ENCODE peak calls at places on chromosomes 2 and 18, in four cellular contexts. Z is fibroblast of mammary gland, K is lower lobe of right lung, R is GM12865. Q is an unnamed sample.

GRCh38 chr18:63676526-63676925 is 14.8 kb upstream of the SERPINB3 start:
- DNase-seq in Z (peak), K (no peak), R (peak), Q (no peak)

GRCh38 chr2:39697480-39697879 is 31.8 kb downstream of the TMEM178A start:
- DNase-seq in Z (no peak), K (no peak), R (no peak), Q (no peak)

GRCh38 chr2:68135448-68136320 is 22.0 kb upstream of the PNO1 start:
- DNase-seq in Z (no peak), K (no peak), R (no peak), Q (no peak)

GRCh38 chr2:64846175-64846574 is 143.0 kb upstream of the SLC1A4 start:
- DNase-seq in Z (peak), K (no peak), R (no peak), Q (no peak)

GRCh38 chr2:50343157-50343821 is 688.6 kb downstream of the NRXN1 start:
- DNase-seq in Z (no peak), K (no peak), R (no peak), Q (no peak)

GRCh38 chr2:67896131-67896865 is 166.5 kb downstream of the C1D start:
- DNase-seq in Z (no peak), K (no peak), R (no peak), Q (no peak)

GRCh38 chr18:74316257-74317180 is 880 bp downstream of the C18orf63 start:
- DNase-seq in Z (peak), K (no peak), R (no peak), Q (no peak)

GRCh38 chr18:34092796-34093195 is 131.9 kb downstream of the NOL4 start:
- DNase-seq in Z (no peak), K (no peak), R (no peak), Q (no peak)

GRCh38 chr2:105078906-105079305 is 41.0 kb downstream of the MRPS9 start:
- DNase-seq in Z (peak), K (no peak), R (no peak), Q (no peak)

GRCh38 chr2:36468463-36469266 is 113.1 kb downstream of the CRIM1 start:
- DNase-seq in Z (peak), K (no peak), R (no peak), Q (no peak)

GRCh38 chr2:161992526-161992925 is 81.5 kb downstream of the DPP4 start:
- DNase-seq in Z (no peak), K (no peak), R (peak), Q (no peak)

GRCh38 chr2:120470041-120470716 is 124.2 kb downstream of the INHBB start:
- DNase-seq in Z (peak), K (peak), R (no peak), Q (no peak)

GRCh38 chr18:21490745-21491144 is 109.8 kb downstream of the ESCO1 start:
- DNase-seq in Z (no peak), K (no peak), R (no peak), Q (no peak)

GRCh38 chr2:58539973-58540372 is 298.8 kb upstream of the FANCL start:
- DNase-seq in Z (no peak), K (no peak), R (no peak), Q (no peak)

GRCh38 chr2:115908731-115909130 is 1466.3 kb downstream of the DPP10 start:
- DNase-seq in Z (no peak), K (no peak), R (no peak), Q (no peak)

GRCh38 chr2:98464772-98465310 is 20.2 kb downstream of the INPP4A start:
- DNase-seq in Z (no peak), K (no peak), R (peak), Q (no peak)

GRCh38 chr2:5560981-5561380 is 131.2 kb upstream of the SOX11 start:
- DNase-seq in Z (peak), K (no peak), R (no peak), Q (no peak)

GRCh38 chr2:239208470-239209180 is 192.2 kb downstream of the HDAC4 start:
- DNase-seq in Z (no peak), K (no peak), R (no peak), Q (no peak)

GRCh38 chr18:30970201-30970816 is 72.2 kb downstream of the DSC3 start:
- DNase-seq in Z (peak), K (no peak), R (peak), Q (no peak)

GRCh38 chr2:23287250-23287704 is 97.7 kb upstream of the KLHL29 start:
- DNase-seq in Z (peak), K (no peak), R (no peak), Q (no peak)

GRCh38 chr2:67437132-67437531 is 40.0 kb downstream of the ETAA1 start:
- DNase-seq in Z (no peak), K (no peak), R (no peak), Q (no peak)

GRCh38 chr2:94960266-94960665 is 65.2 kb upstream of the MAL start:
- DNase-seq in Z (no peak), K (no peak), R (no peak), Q (no peak)

GRCh38 chr2:128300621-128301020 is 18.0 kb downstream of the HS6ST1 start:
- DNase-seq in Z (no peak), K (no peak), R (no peak), Q (no peak)

GRCh38 chr2:238359403-238359802 is 39.1 kb downstream of the TRAF3IP1 start:
- DNase-seq in Z (no peak), K (no peak), R (no peak), Q (no peak)

GRCh38 chr18:64244571-64244970 is 95.7 kb upstream of the LINC00305 start:
- DNase-seq in Z (no peak), K (no peak), R (peak), Q (no peak)

GRCh38 chr2:225667465-225667864 is 268.0 kb downstream of the NYAP2 start:
- DNase-seq in Z (no peak), K (no peak), R (no peak), Q (no peak)

GRCh38 chr2:49154891-49155290 is 576 bp upstream of the FSHR start:
- DNase-seq in Z (no peak), K (no peak), R (no peak), Q (no peak)

GRCh38 chr2:85215074-85216050 is 82.2 kb downstream of the TCF7L1 start:
- DNase-seq in Z (peak), K (no peak), R (peak), Q (peak)

GRCh38 chr18:59990121-59990818 is 90.5 kb downstream of the PMAIP1 start:
- DNase-seq in Z (no peak), K (no peak), R (no peak), Q (no peak)

GRCh38 chr2:204010611-204011560 is 74.3 kb downstream of the ICOS start:
- DNase-seq in Z (peak), K (no peak), R (no peak), Q (no peak)

GRCh38 chr2:118056165-118056534 is 32.1 kb upstream of the INSIG2 start:
- DNase-seq in Z (no peak), K (no peak), R (peak), Q (no peak)

GRCh38 chr2:219210572-219211362 is 4.2 kb downstream of the ZFAND2B start:
- DNase-seq in Z (no peak), K (no peak), R (no peak), Q (no peak)
- TF ChIP-seq CTCF in Z (no peak), K (no peak), R (no peak), Q (no peak)

GRCh38 chr2:176138526-176139169 is 9.1 kb downstream of the HOXD8 start:
- DNase-seq in Z (peak), K (no peak), R (no peak), Q (no peak)

GRCh38 chr2:176137249-176137573 is 7.7 kb downstream of the HOXD8 start:
- DNase-seq in Z (no peak), K (no peak), R (no peak), Q (no peak)

GRCh38 chr2:176137883-176138282 is 8.4 kb downstream of the HOXD8 start:
- DNase-seq in Z (peak), K (no peak), R (no peak), Q (no peak)

GRCh38 chr2:176134978-176135575 is 5.6 kb downstream of the HOXD8 start:
- DNase-seq in Z (peak), K (no peak), R (no peak), Q (no peak)

DNA sequence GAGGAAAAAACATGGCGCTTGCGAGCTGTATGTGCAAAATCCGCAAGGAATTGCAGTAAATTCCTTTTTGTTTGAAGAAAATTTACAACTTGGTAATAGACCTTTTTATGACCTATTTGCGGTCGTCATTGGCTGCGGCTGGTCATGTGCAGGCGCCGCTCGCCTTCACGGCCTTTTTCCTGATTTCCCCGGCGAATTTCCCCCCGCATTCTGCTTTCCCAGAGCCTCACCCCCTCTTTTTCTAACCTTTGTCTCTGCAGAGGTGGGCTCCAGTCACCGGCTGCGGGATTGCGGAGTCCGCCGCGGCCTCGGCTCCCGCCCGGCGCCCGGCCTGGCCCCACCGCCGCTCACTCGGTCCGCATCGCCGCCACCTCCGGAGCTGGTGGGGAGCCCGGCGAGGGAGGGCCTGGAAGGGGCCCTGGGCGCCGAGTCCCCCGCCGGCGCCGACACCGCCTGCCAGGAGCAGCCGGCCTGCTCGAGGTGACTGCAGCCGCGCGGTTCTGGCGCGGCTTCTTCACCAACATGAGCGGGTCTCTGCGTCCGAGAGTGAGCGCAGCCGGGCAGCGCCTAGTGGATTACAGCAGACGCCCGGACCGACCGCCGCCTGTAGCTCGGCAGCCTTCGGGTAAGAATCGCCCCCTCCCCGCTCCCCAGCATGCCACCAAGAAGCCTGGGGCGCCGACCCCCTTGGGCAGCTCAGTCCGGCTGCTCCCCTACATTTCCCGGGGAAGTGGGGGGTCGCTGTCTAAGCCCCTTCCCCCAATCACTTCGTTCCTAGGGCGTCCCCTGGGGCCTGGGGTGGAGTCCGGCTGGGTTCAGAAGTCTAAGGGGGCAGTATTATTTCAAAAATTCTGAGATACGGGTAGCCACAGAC is 7.1 kb downstream of the HOXD8 start:
- DNase-seq in Z (peak), K (no peak), R (no peak), Q (no peak)
- TF ChIP-seq CTCF in Z (no peak), K (no peak), R (no peak), Q (peak)

DNA sequence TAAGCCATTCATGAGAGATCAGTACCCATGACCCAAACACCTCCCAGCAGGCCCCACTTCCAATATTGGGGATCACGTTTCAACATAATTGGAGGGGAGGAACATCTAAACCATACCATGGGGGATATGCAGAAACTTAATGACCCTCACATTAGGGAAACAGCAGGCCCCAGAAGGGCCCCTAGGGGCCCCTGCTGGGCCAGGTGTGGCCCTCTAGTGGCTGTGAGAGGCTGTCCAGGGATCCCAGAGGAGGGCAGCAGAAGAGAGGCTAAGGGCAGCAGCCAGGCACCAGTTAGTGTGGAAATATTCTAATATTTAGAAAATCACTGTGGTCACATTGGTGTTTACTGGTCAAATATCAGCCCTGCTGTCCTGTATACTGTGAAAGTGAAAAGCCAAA is 49.3 kb upstream of the ANKRD44 start:
- DNase-seq in Z (no peak), K (no peak), R (no peak), Q (no peak)
- TF ChIP-seq CTCF in Z (peak), K (no peak), R (peak), Q (peak)

GRCh38 chr2:125680809-125681208 is 975.1 kb upstream of the GYPC start:
- DNase-seq in Z (no peak), K (no peak), R (no peak), Q (no peak)

GRCh38 chr2:125684932-125685331 is 971.0 kb upstream of the GYPC start:
- DNase-seq in Z (no peak), K (no peak), R (peak), Q (no peak)

GRCh38 chr2:125681576-125681975 is 974.4 kb upstream of the GYPC start:
- DNase-seq in Z (no peak), K (no peak), R (no peak), Q (no peak)

GRCh38 chr2:125681976-125682805 is 973.8 kb upstream of the GYPC start:
- DNase-seq in Z (no peak), K (no peak), R (no peak), Q (no peak)

DNA sequence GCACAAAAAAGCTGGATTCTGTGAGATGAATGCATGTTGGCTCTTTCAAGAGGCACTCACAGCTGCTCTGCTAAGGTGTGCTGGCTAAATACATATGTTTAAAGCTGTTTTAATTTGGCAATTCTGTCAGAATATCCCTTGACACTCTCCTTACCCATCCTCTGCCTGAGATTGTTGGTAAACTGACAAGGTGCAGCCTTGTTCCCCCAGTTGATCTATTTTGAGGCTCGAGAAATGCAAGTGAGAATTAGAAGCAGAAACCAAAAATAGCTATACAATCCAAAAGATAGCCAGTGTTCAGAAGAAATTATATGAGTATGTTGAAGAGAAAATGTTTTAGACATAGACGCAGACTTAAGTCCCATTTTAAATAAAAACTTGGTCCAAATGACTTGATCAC is 971.7 kb upstream of the GYPC start:
- DNase-seq in Z (no peak), K (no peak), R (peak), Q (no peak)
- TF ChIP-seq CTCF in Z (no peak), K (no peak), R (no peak), Q (no peak)

GRCh38 chr2:171811229-171811628 is 82.8 kb downstream of the SLC25A12 start:
- DNase-seq in Z (peak), K (no peak), R (peak), Q (no peak)
- TF ChIP-seq CTCF in Z (peak), K (peak), R (no peak), Q (peak)